ENCODE peak calls at places on chromosome 21, in four cellular contexts. Y, G, U and Z are unnamed samples. For H3K9me3, the result is how much of the 10 kb centered on the place peaks cover.

GRCh38 chr21:46661211-46661625 is 25.7 kb downstream of the PRMT2 start:
- DNase-seq in Y (peak), G (peak), U (peak), Z (peak)

GRCh38 chr21:31222142-31222541 is 121.9 kb downstream of the TIAM1 start:
- DNase-seq in G (no peak), U (peak), Y (peak), Z (no peak)

GRCh38 chr21:41923641-41924342 is 30.0 kb downstream of the C2CD2 start:
- DNase-seq in G (no peak), Y (no peak), U (peak), Z (no peak)

GRCh38 chr21:41605178-41605933 is 97.4 kb upstream of the TMPRSS2 start:
- DNase-seq in U (no peak), G (no peak), Y (no peak), Z (no peak)

GRCh38 chr21:42414928-42415769 is 11.4 kb downstream of the UBASH3A start:
- DNase-seq in U (peak), G (peak), Y (peak), Z (peak)

GRCh38 chr21:36696390-36696639 is 2.6 kb upstream of the SIM2 start:
- DNase-seq in U (no peak), G (no peak), Y (no peak), Z (no peak)

GRCh38 chr21:38929137-38929536 is 123.4 kb downstream of the ETS2 start:
- DNase-seq in Y (no peak), G (no peak), U (no peak), Z (peak)

GRCh38 chr21:41852929-41853320 is 26.2 kb downstream of the PRDM15 start:
- DNase-seq in U (no peak), G (no peak), Y (no peak), Z (peak)

GRCh38 chr21:42614811-42615342 is 38.5 kb upstream of the PDE9A start:
- DNase-seq in Y (peak), G (no peak), U (peak), Z (peak)

GRCh38 chr21:37603129-37603528 is 236.6 kb downstream of the DYRK1A start:
- DNase-seq in G (no peak), Y (no peak), U (no peak), Z (no peak)

GRCh38 chr21:31514598-31514997 is 144.9 kb upstream of the SOD1 start:
- DNase-seq in Y (peak), G (no peak), U (no peak), Z (no peak)

GRCh38 chr21:38839683-38840286 is 34.1 kb downstream of the ETS2 start:
- DNase-seq in G (peak), Y (peak), U (peak), Z (no peak)

GRCh38 chr21:25456672-25457071 is 150.6 kb downstream of the MRPL39 start:
- DNase-seq in G (peak), U (no peak), Y (peak), Z (no peak)

GRCh38 chr21:43908167-43908566 is 43.1 kb downstream of the AGPAT3 start:
- DNase-seq in G (no peak), Y (no peak), U (peak), Z (peak)

GRCh38 chr21:39094847-39095525 is 88.3 kb downstream of the PSMG1 start:
- DNase-seq in Y (no peak), G (peak), U (peak), Z (no peak)

GRCh38 chr21:41821756-41822431 is 55.0 kb upstream of the RIPK4 start:
- DNase-seq in U (no peak), Y (no peak), G (no peak), Z (no peak)

GRCh38 chr21:42688841-42689371 is 35.5 kb downstream of the PDE9A start:
- DNase-seq in G (no peak), Y (no peak), U (no peak), Z (no peak)

GRCh38 chr21:41396452-41397107 is 29.5 kb upstream of the MX1 start:
- DNase-seq in U (peak), Y (peak), G (no peak), Z (peak)

GRCh38 chr21:43370091-43370658 is 56.8 kb downstream of the SIK1 start:
- DNase-seq in U (peak), G (no peak), Y (peak), Z (no peak)

GRCh38 chr21:30194701-30195299 is 21.1 kb downstream of the CLDN8 start:
- DNase-seq in G (no peak), Y (peak), U (peak), Z (no peak)

GRCh38 chr21:38984982-38985422 is 179.3 kb downstream of the ETS2 start:
- DNase-seq in Y (peak), U (peak), G (peak), Z (peak)

GRCh38 chr21:21163904-21164303 is 165.7 kb downstream of the NCAM2 start:
- DNase-seq in U (peak), Y (peak), G (peak), Z (no peak)

DNA sequence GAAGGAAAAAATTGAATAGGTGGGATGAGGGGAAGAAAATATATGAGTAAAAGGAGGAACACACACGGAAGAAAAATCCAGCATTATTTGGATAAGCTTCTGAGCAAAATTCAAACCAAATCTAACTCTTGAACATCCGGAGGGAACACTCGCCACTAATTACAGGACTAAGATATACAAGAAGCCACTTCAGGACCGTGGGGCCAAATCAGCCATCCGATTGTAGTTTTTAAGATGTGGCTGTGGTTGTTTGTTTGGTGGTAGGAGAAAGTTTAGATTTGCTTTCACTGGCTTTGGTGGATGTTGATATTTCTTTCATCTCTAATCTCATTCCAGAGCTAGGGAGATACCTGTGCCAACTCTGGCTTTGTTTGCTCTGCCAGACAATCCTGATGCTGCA is 43.7 kb upstream of the ADAMTS1 start:
- DNase-seq in U (no peak), G (no peak), Y (no peak), Z (no peak)
- H3K9me3 ChIP-seq in U (under half), G (under half), Y (under half), Z (under half)

DNA sequence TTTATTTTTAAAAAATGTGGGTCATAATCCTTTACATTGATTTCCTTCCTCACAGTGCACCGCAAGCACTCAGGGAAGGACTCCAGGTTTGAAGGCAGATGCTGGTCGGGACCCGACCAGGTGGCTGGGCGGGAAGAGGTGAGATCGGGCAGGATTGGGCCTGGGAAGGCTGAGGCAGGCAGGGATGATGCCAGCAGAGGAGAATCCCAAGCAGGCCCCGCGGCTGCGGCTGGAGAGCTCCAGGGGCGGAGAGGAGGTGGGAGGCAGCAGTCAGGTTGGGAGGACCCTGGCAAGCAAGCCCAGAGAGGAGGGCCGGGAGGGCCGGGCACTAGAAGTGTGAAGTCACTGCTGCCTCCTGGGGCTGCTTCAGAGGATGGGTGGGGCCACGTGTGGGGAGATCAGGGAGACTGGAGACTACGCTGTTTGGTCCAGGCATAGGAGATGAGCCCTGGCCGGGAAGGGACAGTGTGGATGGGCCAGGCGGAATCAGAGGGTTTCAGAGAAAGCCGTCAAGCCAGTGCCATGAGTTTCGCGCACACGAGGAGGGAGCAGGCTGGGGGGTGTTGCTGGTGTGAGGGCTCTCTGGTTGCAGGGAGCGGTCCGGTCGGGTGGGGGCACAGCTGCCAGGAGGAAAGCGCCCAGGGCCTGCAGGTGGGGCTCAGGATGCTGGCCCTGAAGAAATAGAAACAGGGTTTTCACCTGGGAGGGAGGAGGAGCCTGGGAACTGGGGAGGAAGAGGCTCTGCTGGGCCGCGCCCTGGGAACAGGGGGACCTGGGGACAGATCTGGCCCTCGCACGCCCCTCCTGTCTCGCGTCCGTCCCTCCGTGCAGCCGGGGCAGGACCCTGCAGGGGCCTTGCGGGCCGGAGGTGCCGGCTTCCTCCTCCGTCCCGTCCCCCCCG is 890 bp upstream of the COL18A1 start:
- DNase-seq in U (peak), Y (peak), G (peak), Z (peak)
- H3K9ac ChIP-seq in U (no peak), Y (no peak), G (peak), Z (no peak)

GRCh38 chr21:14595449-14595848 is 49.3 kb upstream of the SAMSN1 start:
- DNase-seq in G (no peak), Y (no peak), U (no peak), Z (no peak)
- H3K27ac ChIP-seq in G (no peak), Y (no peak), U (no peak), Z (no peak)

GRCh38 chr21:9750341-9751086 is 770.9 kb upstream of the TPTE start:
- DNase-seq in U (no peak), Y (no peak), G (no peak), Z (no peak)
- H3K9me3 ChIP-seq in U (under half), Y (half or more), G (under half), Z (under half)

DNA sequence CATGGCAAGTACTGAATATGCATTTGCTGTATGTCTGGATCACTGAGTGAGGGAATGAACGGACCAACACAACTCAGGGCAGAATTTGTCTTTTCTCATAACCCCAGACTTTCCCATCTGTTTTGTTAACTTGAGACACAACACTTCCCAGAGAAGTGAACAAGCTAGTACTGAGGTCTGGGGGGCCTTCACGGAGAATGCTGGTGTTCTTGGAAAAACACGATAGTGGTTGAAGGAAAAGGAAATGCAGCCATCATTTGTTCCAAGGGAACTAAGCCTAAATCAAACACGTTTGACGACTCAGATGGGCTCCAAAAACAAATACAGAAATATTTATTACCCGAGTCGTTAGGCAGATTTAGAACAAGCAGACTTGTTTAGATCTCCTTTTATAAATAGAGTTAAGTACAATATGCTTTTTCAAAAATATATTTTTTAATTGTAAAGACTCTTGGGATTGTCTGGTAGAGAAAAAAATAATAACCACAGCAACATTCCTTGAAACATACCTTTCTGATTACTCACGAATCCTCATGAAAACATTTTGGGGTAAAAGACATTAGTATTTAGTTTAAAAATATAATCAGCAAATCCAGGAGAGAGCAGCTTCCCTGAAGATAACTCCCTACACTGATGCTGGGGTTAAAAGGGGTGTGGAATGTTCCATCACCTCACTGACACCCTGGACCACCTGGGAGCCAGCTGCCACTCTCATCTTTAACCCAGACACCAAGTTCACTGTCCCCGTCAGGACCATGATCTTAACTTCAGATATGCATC is 427.7 kb upstream of the RUNX1 start:
- DNase-seq in U (peak), Y (no peak), G (peak), Z (no peak)
- H3K9ac ChIP-seq in U (no peak), Y (no peak), G (peak), Z (no peak)

DNA sequence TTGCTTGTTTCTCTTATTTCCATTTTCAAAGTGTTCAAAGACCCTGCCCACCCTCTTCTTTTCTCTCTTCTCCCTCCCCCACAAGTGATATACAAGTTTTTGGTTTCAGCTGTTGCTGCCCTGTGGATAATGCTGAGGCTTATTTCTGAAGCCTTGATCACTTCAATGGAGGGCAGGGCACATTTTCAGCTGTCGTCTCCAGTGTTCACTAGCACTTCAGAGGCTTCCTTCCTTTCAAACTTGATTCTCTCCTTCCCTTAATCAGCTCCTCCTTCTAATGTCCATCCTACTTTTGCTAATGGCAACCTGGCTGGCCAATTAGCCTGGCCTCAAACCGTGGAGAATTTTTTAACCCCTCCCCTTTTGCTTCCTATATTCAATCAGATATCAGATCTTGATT is 435.8 kb upstream of the RUNX1 start:
- DNase-seq in G (no peak), U (no peak), Y (no peak), Z (no peak)
- H3K27ac ChIP-seq in G (no peak), U (no peak), Y (no peak), Z (no peak)

GRCh38 chr21:19048088-19048672 is 644.6 kb upstream of the TMPRSS15 start:
- DNase-seq in Y (no peak), G (no peak), U (no peak), Z (no peak)

DNA sequence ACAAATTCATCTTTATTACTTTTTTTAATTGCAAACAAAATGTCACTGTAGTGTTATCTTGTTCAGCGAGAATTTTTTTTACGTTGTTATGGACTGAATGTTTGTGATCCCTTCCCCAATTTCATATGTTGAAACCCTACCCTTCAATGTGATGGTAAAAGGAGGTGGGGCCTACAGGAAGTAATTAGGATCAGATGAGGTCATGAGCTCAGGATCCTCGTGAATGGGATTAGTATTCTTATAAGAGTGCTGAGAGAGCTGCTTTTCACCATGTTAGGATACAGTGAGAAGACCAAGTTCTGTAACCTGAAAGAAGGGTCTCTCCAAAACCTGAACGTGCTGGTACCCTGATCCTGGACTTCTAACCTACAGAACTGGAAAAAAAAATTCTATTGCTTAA is 646.0 kb upstream of the TMPRSS15 start:
- DNase-seq in G (no peak), U (no peak), Y (no peak), Z (no peak)
- H3K9me3 ChIP-seq in G (under half), U (under half), Y (under half), Z (under half)

DNA sequence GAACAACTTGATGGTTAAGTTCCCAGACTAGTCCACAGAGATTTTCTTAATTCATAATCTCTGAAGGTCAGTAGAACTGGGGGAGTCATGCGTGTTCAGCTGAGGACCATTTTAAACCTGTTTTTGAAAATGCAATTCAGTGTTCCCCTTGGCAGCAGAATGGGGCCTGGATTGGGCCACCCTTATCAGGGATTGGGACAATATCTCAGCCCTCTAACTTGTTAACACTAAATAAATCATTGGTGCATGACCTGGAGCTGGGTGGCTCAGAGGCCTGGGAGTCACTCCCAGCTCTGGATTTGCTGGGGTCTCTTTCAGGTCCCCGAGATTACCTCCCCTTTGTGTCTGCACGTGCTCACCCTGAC is 55.3 kb downstream of the MRPS6 start:
- DNase-seq in G (no peak), U (no peak), Y (no peak), Z (no peak)
- H3K9ac ChIP-seq in G (no peak), U (peak), Y (no peak), Z (no peak)